ENCODE peak calls at places on chromosome 14, in five cellular contexts. I is effector memory CD4-positive, alpha-beta T cell; B is NCI-H748 treated with DMSO at 0.1 percent for 48 hours; S is NCI-H2081; K is NCI-H2171. C is an unnamed sample.

GRCh38 chr14:106652494-106652893 is 1126.1 kb downstream of the TMEM121 start:
- DNase-seq in I (no peak), B (no peak), S (no peak), K (no peak), C (no peak)

GRCh38 chr14:73238262-73238852 is 1.1 kb downstream of the PAPLN start:
- DNase-seq in I (no peak), B (no peak), S (no peak), K (no peak), C (no peak)

GRCh38 chr14:65019944-65020566 is 33.4 kb downstream of the FNTB start:
- DNase-seq in I (no peak), B (peak), S (peak), K (no peak), C (peak)

GRCh38 chr14:75476274-75476995 is 45.8 kb upstream of the BATF start:
- DNase-seq in I (no peak), B (peak), S (peak), K (peak), C (peak)

GRCh38 chr14:103072595-103073366 is 11.2 kb upstream of the LBHD2 start:
- DNase-seq in I (no peak), B (no peak), S (no peak), K (no peak), C (no peak)

GRCh38 chr14:56487090-56487667 is 92.4 kb upstream of the TMEM260 start:
- DNase-seq in I (no peak), B (peak), S (peak), K (no peak), C (no peak)

GRCh38 chr14:63632932-63633514 is 8.6 kb downstream of the WDR89 start:
- DNase-seq in I (no peak), B (peak), S (peak), K (no peak), C (peak)

GRCh38 chr14:59435987-59436386 is 29.2 kb downstream of the GPR135 start:
- DNase-seq in I (no peak), B (no peak), S (no peak), K (no peak), C (no peak)

GRCh38 chr14:72792051-72792788 is 101.7 kb downstream of the DPF3 start:
- DNase-seq in I (no peak), B (no peak), S (no peak), K (no peak), C (no peak)

GRCh38 chr14:89284368-89285058 is 132.5 kb downstream of the FOXN3 start:
- DNase-seq in I (no peak), B (no peak), S (no peak), K (peak), C (no peak)

GRCh38 chr14:72476657-72477499 is 417.0 kb downstream of the DPF3 start:
- DNase-seq in I (peak), B (peak), S (no peak), K (no peak), C (no peak)

GRCh38 chr14:103516426-103517171 is 6.0 kb downstream of the CKB start:
- DNase-seq in I (no peak), B (no peak), S (no peak), K (no peak), C (no peak)

GRCh38 chr14:56659964-56660551 is 80.5 kb downstream of the TMEM260 start:
- DNase-seq in I (no peak), B (peak), S (peak), K (peak), C (peak)

GRCh38 chr14:61080591-61081010 is 99.6 kb downstream of the SLC38A6 start:
- DNase-seq in I (no peak), B (no peak), S (no peak), K (no peak), C (no peak)

GRCh38 chr14:68397827-68398226 is 395.0 kb downstream of the ZFP36L1 start:
- DNase-seq in I (no peak), B (no peak), S (no peak), K (no peak), C (no peak)

GRCh38 chr14:100160534-100160916 is 1.1 kb upstream of the DEGS2 start:
- DNase-seq in I (no peak), B (no peak), S (no peak), K (no peak), C (no peak)

GRCh38 chr14:20690848-20691640 is 2.5 kb downstream of the ANG start:
- DNase-seq in I (no peak), B (peak), S (peak), K (peak), C (peak)

GRCh38 chr14:75010472-75010871 is 7.8 kb downstream of the EIF2B2 start:
- DNase-seq in I (no peak), B (no peak), S (no peak), K (no peak), C (no peak)

GRCh38 chr14:58914271-58914855 is 274.1 kb upstream of the DAAM1 start:
- DNase-seq in I (no peak), B (no peak), S (no peak), K (no peak), C (no peak)

GRCh38 chr14:54435500-54435981 is 5.6 kb downstream of the CNIH1 start:
- DNase-seq in I (no peak), B (no peak), S (no peak), K (no peak), C (no peak)

GRCh38 chr14:69629225-69630127 is 18.1 kb downstream of the SUSD6 start:
- DNase-seq in I (no peak), B (no peak), S (no peak), K (no peak), C (no peak)

GRCh38 chr14:87960013-87960787 is 32.8 kb downstream of the GALC start:
- DNase-seq in I (peak), B (no peak), S (no peak), K (no peak), C (no peak)

GRCh38 chr14:87013583-87013982 is 979.4 kb downstream of the GALC start:
- DNase-seq in I (no peak), B (no peak), S (no peak), K (no peak), C (no peak)

GRCh38 chr14:56108057-56108456 is 10.2 kb upstream of the PELI2 start:
- DNase-seq in I (no peak), B (no peak), S (no peak), K (no peak), C (no peak)

GRCh38 chr14:53306926-53307325 is 153.8 kb upstream of the DDHD1 start:
- DNase-seq in I (no peak), B (no peak), S (no peak), K (no peak), C (no peak)

GRCh38 chr14:78598046-78598652 is 428.0 kb downstream of the NRXN3 start:
- DNase-seq in I (no peak), B (peak), S (peak), K (peak), C (peak)

GRCh38 chr14:88614218-88614907 is 51.5 kb downstream of the ZC3H14 start:
- DNase-seq in I (no peak), B (no peak), S (no peak), K (no peak), C (no peak)

GRCh38 chr14:66746316-66747006 is 238.5 kb downstream of the GPHN start:
- DNase-seq in I (no peak), B (no peak), S (peak), K (no peak), C (no peak)

GRCh38 chr14:33842299-33842698 is 108.6 kb downstream of the EGLN3 start:
- DNase-seq in I (no peak), B (no peak), S (peak), K (peak), C (no peak)

C was measured in NCI-H146.